ENCODE peak calls at places on chromosome 16, in seven cellular contexts. One of them, this sample, is unnamed.

GRCh38 chr16:11133344-11133921 is 122.6 kb downstream of the SOCS1 start:
- DNase-seq in GM10248: no peak
- DNase-seq in dorsolateral prefrontal cortex: no peak
- DNase-seq in endothelial cell of umbilical vein: peak
- DNase-seq in fibroblast of mammary gland: peak
- DNase-seq in neural crest cell: no peak
- DNase-seq in IMR-90: peak
- DNase-seq in this sample: peak

GRCh38 chr16:4689864-4690704 is 3.3 kb upstream of the NUDT16L1 start:
- DNase-seq in GM10248: no peak
- DNase-seq in dorsolateral prefrontal cortex: no peak
- DNase-seq in endothelial cell of umbilical vein: no peak
- DNase-seq in fibroblast of mammary gland: no peak
- DNase-seq in neural crest cell: no peak
- DNase-seq in IMR-90: no peak
- DNase-seq in this sample: no peak

GRCh38 chr16:86614699-86615098 is 36.4 kb downstream of the FOXL1 start:
- DNase-seq in GM10248: no peak
- DNase-seq in dorsolateral prefrontal cortex: peak
- DNase-seq in endothelial cell of umbilical vein: no peak
- DNase-seq in fibroblast of mammary gland: no peak
- DNase-seq in neural crest cell: no peak
- DNase-seq in IMR-90: no peak
- DNase-seq in this sample: no peak

GRCh38 chr16:85479972-85480726 is 133.0 kb upstream of the GSE1 start:
- DNase-seq in GM10248: peak
- DNase-seq in dorsolateral prefrontal cortex: no peak
- DNase-seq in endothelial cell of umbilical vein: no peak
- DNase-seq in fibroblast of mammary gland: no peak
- DNase-seq in neural crest cell: peak
- DNase-seq in IMR-90: no peak
- DNase-seq in this sample: peak

GRCh38 chr16:67165121-67166034 is 833 bp downstream of the HSF4 start:
- DNase-seq in GM10248: no peak
- DNase-seq in dorsolateral prefrontal cortex: no peak
- DNase-seq in endothelial cell of umbilical vein: no peak
- DNase-seq in fibroblast of mammary gland: no peak
- DNase-seq in neural crest cell: no peak
- DNase-seq in IMR-90: no peak
- DNase-seq in this sample: no peak

GRCh38 chr16:3857189-3858013 is 23.1 kb downstream of the CREBBP start:
- DNase-seq in GM10248: no peak
- DNase-seq in dorsolateral prefrontal cortex: no peak
- DNase-seq in endothelial cell of umbilical vein: no peak
- DNase-seq in fibroblast of mammary gland: peak
- DNase-seq in neural crest cell: no peak
- DNase-seq in IMR-90: peak
- DNase-seq in this sample: peak

GRCh38 chr16:57533618-57534336 is 2.6 kb downstream of the CCDC102A start:
- DNase-seq in GM10248: peak
- DNase-seq in dorsolateral prefrontal cortex: peak
- DNase-seq in endothelial cell of umbilical vein: peak
- DNase-seq in fibroblast of mammary gland: peak
- DNase-seq in neural crest cell: no peak
- DNase-seq in IMR-90: no peak
- DNase-seq in this sample: no peak

GRCh38 chr16:4309833-4310266 is 6.0 kb upstream of the GLIS2 start:
- DNase-seq in GM10248: peak
- DNase-seq in dorsolateral prefrontal cortex: no peak
- DNase-seq in endothelial cell of umbilical vein: peak
- DNase-seq in fibroblast of mammary gland: peak
- DNase-seq in neural crest cell: peak
- DNase-seq in IMR-90: peak
- DNase-seq in this sample: peak

GRCh38 chr16:70759666-70760065 is 41.3 kb downstream of the VAC14 start:
- DNase-seq in GM10248: no peak
- DNase-seq in dorsolateral prefrontal cortex: no peak
- DNase-seq in endothelial cell of umbilical vein: no peak
- DNase-seq in fibroblast of mammary gland: no peak
- DNase-seq in neural crest cell: no peak
- DNase-seq in IMR-90: no peak
- DNase-seq in this sample: no peak

GRCh38 chr16:81523387-81524115 is 78.9 kb downstream of the CMIP start:
- DNase-seq in GM10248: no peak
- DNase-seq in dorsolateral prefrontal cortex: no peak
- DNase-seq in endothelial cell of umbilical vein: no peak
- DNase-seq in fibroblast of mammary gland: peak
- DNase-seq in neural crest cell: no peak
- DNase-seq in IMR-90: peak
- DNase-seq in this sample: peak

GRCh38 chr16:84617068-84617630 is 729 bp downstream of the COTL1 start:
- DNase-seq in GM10248: no peak
- DNase-seq in dorsolateral prefrontal cortex: peak
- DNase-seq in endothelial cell of umbilical vein: no peak
- DNase-seq in fibroblast of mammary gland: no peak
- DNase-seq in neural crest cell: no peak
- DNase-seq in IMR-90: no peak
- DNase-seq in this sample: peak

GRCh38 chr16:53704445-53704813 is 473 bp downstream of the FTO start:
- DNase-seq in GM10248: no peak
- DNase-seq in dorsolateral prefrontal cortex: no peak
- DNase-seq in endothelial cell of umbilical vein: no peak
- DNase-seq in fibroblast of mammary gland: no peak
- DNase-seq in neural crest cell: no peak
- DNase-seq in IMR-90: no peak
- DNase-seq in this sample: no peak

GRCh38 chr16:17828012-17828411 is 357.3 kb upstream of the XYLT1 start:
- DNase-seq in GM10248: no peak
- DNase-seq in dorsolateral prefrontal cortex: no peak
- DNase-seq in endothelial cell of umbilical vein: no peak
- DNase-seq in fibroblast of mammary gland: peak
- DNase-seq in neural crest cell: no peak
- DNase-seq in IMR-90: peak
- DNase-seq in this sample: no peak

GRCh38 chr16:85390511-85391174 is 222.5 kb upstream of the GSE1 start:
- DNase-seq in GM10248: no peak
- DNase-seq in dorsolateral prefrontal cortex: peak
- DNase-seq in endothelial cell of umbilical vein: no peak
- DNase-seq in fibroblast of mammary gland: peak
- DNase-seq in neural crest cell: no peak
- DNase-seq in IMR-90: peak
- DNase-seq in this sample: peak

GRCh38 chr16:878071-878784 is 77.7 kb upstream of the GNG13 start:
- DNase-seq in GM10248: no peak
- DNase-seq in dorsolateral prefrontal cortex: no peak
- DNase-seq in endothelial cell of umbilical vein: no peak
- DNase-seq in fibroblast of mammary gland: no peak
- DNase-seq in neural crest cell: no peak
- DNase-seq in IMR-90: peak
- DNase-seq in this sample: no peak

GRCh38 chr16:57510016-57510871 is 24.0 kb upstream of the DOK4 start:
- DNase-seq in GM10248: no peak
- DNase-seq in dorsolateral prefrontal cortex: no peak
- DNase-seq in endothelial cell of umbilical vein: no peak
- DNase-seq in fibroblast of mammary gland: no peak
- DNase-seq in neural crest cell: no peak
- DNase-seq in IMR-90: no peak
- DNase-seq in this sample: no peak

GRCh38 chr16:55508271-55508921 is 476 bp upstream of the LPCAT2 start:
- DNase-seq in GM10248: peak
- DNase-seq in dorsolateral prefrontal cortex: no peak
- DNase-seq in endothelial cell of umbilical vein: no peak
- DNase-seq in fibroblast of mammary gland: no peak
- DNase-seq in neural crest cell: no peak
- DNase-seq in IMR-90: no peak
- DNase-seq in this sample: no peak

GRCh38 chr16:12096162-12096781 is 119.7 kb downstream of the SNX29 start:
- DNase-seq in GM10248: no peak
- DNase-seq in dorsolateral prefrontal cortex: no peak
- DNase-seq in endothelial cell of umbilical vein: no peak
- DNase-seq in fibroblast of mammary gland: peak
- DNase-seq in neural crest cell: no peak
- DNase-seq in IMR-90: peak
- DNase-seq in this sample: peak

GRCh38 chr16:82957212-82957611 is 330.4 kb downstream of the CDH13 start:
- DNase-seq in GM10248: no peak
- DNase-seq in dorsolateral prefrontal cortex: no peak
- DNase-seq in endothelial cell of umbilical vein: no peak
- DNase-seq in fibroblast of mammary gland: no peak
- DNase-seq in neural crest cell: no peak
- DNase-seq in IMR-90: no peak
- DNase-seq in this sample: no peak

GRCh38 chr16:65386707-65387106 is 264.8 kb upstream of the CDH11 start:
- DNase-seq in GM10248: no peak
- DNase-seq in dorsolateral prefrontal cortex: no peak
- DNase-seq in endothelial cell of umbilical vein: no peak
- DNase-seq in fibroblast of mammary gland: no peak
- DNase-seq in neural crest cell: no peak
- DNase-seq in IMR-90: no peak
- DNase-seq in this sample: no peak

GRCh38 chr16:70437582-70438324 is 1.1 kb downstream of the ST3GAL2 start:
- DNase-seq in GM10248: no peak
- DNase-seq in dorsolateral prefrontal cortex: no peak
- DNase-seq in endothelial cell of umbilical vein: peak
- DNase-seq in fibroblast of mammary gland: peak
- DNase-seq in neural crest cell: no peak
- DNase-seq in IMR-90: peak
- DNase-seq in this sample: peak

GRCh38 chr16:57235128-57236092 is 9.6 kb upstream of the ARL2BP start:
- DNase-seq in GM10248: peak
- DNase-seq in dorsolateral prefrontal cortex: no peak
- DNase-seq in endothelial cell of umbilical vein: peak
- DNase-seq in fibroblast of mammary gland: peak
- DNase-seq in neural crest cell: no peak
- DNase-seq in IMR-90: peak
- DNase-seq in this sample: peak

GRCh38 chr16:69937465-69937951 is 13.6 kb upstream of the CLEC18A start:
- DNase-seq in GM10248: no peak
- DNase-seq in dorsolateral prefrontal cortex: peak
- DNase-seq in endothelial cell of umbilical vein: no peak
- DNase-seq in fibroblast of mammary gland: no peak
- DNase-seq in neural crest cell: no peak
- DNase-seq in IMR-90: no peak
- DNase-seq in this sample: peak

GRCh38 chr16:58506241-58507194 is 6.6 kb downstream of the NDRG4 start:
- DNase-seq in GM10248: peak
- DNase-seq in dorsolateral prefrontal cortex: no peak
- DNase-seq in endothelial cell of umbilical vein: no peak
- DNase-seq in fibroblast of mammary gland: no peak
- DNase-seq in neural crest cell: no peak
- DNase-seq in IMR-90: no peak
- DNase-seq in this sample: no peak

GRCh38 chr16:77416939-77417480 is 17.8 kb downstream of the ADAMTS18 start:
- DNase-seq in GM10248: no peak
- DNase-seq in dorsolateral prefrontal cortex: no peak
- DNase-seq in endothelial cell of umbilical vein: no peak
- DNase-seq in fibroblast of mammary gland: no peak
- DNase-seq in neural crest cell: no peak
- DNase-seq in IMR-90: no peak
- DNase-seq in this sample: no peak

GRCh38 chr16:77424841-77425604 is 9.8 kb downstream of the ADAMTS18 start:
- DNase-seq in GM10248: no peak
- DNase-seq in dorsolateral prefrontal cortex: no peak
- DNase-seq in endothelial cell of umbilical vein: no peak
- DNase-seq in fibroblast of mammary gland: no peak
- DNase-seq in neural crest cell: no peak
- DNase-seq in IMR-90: no peak
- DNase-seq in this sample: no peak

GRCh38 chr16:77422196-77422784 is 12.5 kb downstream of the ADAMTS18 start:
- DNase-seq in GM10248: no peak
- DNase-seq in dorsolateral prefrontal cortex: no peak
- DNase-seq in endothelial cell of umbilical vein: no peak
- DNase-seq in fibroblast of mammary gland: no peak
- DNase-seq in neural crest cell: no peak
- DNase-seq in IMR-90: no peak
- DNase-seq in this sample: no peak
- TF ChIP-seq CTCF in GM10248: no peak
- TF ChIP-seq CTCF in dorsolateral prefrontal cortex: no peak
- TF ChIP-seq CTCF in endothelial cell of umbilical vein: no peak
- TF ChIP-seq CTCF in fibroblast of mammary gland: no peak
- TF ChIP-seq CTCF in neural crest cell: no peak
- TF ChIP-seq CTCF in IMR-90: no peak
- TF ChIP-seq CTCF in this sample: no peak

GRCh38 chr16:80317132-80318098 is 223.4 kb upstream of the DYNLRB2 start:
- DNase-seq in GM10248: no peak
- DNase-seq in dorsolateral prefrontal cortex: no peak
- DNase-seq in endothelial cell of umbilical vein: no peak
- DNase-seq in fibroblast of mammary gland: no peak
- DNase-seq in neural crest cell: no peak
- DNase-seq in IMR-90: peak
- DNase-seq in this sample: peak
- TF ChIP-seq CTCF in GM10248: no peak
- TF ChIP-seq CTCF in dorsolateral prefrontal cortex: no peak
- TF ChIP-seq CTCF in endothelial cell of umbilical vein: peak
- TF ChIP-seq CTCF in fibroblast of mammary gland: peak
- TF ChIP-seq CTCF in neural crest cell: peak
- TF ChIP-seq CTCF in IMR-90: peak
- TF ChIP-seq CTCF in this sample: peak

GRCh38 chr16:72995151-72995881 is 52.6 kb downstream of the ZFHX3 start:
- DNase-seq in GM10248: no peak
- DNase-seq in dorsolateral prefrontal cortex: no peak
- DNase-seq in endothelial cell of umbilical vein: no peak
- DNase-seq in fibroblast of mammary gland: no peak
- DNase-seq in neural crest cell: peak
- DNase-seq in IMR-90: no peak
- DNase-seq in this sample: no peak
- TF ChIP-seq CTCF in GM10248: no peak
- TF ChIP-seq CTCF in dorsolateral prefrontal cortex: peak
- TF ChIP-seq CTCF in endothelial cell of umbilical vein: peak
- TF ChIP-seq CTCF in fibroblast of mammary gland: peak
- TF ChIP-seq CTCF in neural crest cell: peak
- TF ChIP-seq CTCF in IMR-90: peak
- TF ChIP-seq CTCF in this sample: peak

DNA sequence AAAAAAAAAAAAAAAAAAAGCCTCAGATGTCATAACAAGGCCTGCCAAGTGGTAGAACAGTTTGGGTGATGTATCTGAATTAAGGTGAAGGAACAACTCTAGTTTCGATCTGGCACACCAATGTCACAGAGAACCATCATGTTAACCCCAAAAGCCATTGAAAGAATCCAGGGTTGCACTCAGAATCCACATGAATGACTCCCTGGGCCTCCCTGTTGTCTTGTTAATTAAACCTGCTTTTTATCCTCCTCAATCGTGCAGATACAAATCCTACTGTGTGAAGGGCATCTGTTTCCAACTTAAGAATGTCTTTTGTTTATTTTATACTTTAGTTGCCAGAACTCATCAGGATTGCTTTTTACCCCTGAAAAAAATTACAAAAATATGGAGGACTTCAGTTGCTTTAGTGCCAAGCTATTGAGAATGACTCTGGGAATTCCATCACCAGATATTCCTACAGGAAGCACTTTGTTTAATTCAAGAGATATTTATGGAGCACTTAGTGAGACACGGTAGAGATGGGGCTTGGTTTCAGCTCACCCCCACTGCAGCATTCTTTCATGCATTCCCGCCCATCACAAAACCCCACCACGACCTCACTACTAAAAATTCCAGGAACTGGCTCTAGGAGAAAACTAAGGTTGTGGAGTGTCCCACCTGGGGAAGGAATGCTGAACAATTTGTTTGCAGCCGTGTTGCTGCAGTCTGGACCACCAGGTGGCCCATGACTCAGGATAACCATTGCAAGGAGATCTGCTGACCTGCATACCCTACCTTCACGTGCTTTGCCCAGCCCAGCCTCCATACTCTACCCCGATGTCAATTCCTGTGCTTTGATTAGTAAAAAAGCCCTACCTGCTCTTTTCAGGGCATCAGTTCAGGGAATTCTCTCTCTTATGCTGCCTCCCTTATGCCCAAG is 63.8 kb upstream of the GPRC5B start:
- DNase-seq in GM10248: no peak
- DNase-seq in dorsolateral prefrontal cortex: no peak
- DNase-seq in endothelial cell of umbilical vein: no peak
- DNase-seq in fibroblast of mammary gland: no peak
- DNase-seq in neural crest cell: no peak
- DNase-seq in IMR-90: no peak
- DNase-seq in this sample: no peak
- TF ChIP-seq CTCF in GM10248: no peak
- TF ChIP-seq CTCF in dorsolateral prefrontal cortex: no peak
- TF ChIP-seq CTCF in endothelial cell of umbilical vein: no peak
- TF ChIP-seq CTCF in fibroblast of mammary gland: no peak
- TF ChIP-seq CTCF in neural crest cell: no peak
- TF ChIP-seq CTCF in IMR-90: no peak
- TF ChIP-seq CTCF in this sample: no peak

This sample was measured in epithelial cell of esophagus.